ENCODE peak calls at places on chromosomes 3 and 15, in ten cellular contexts. One of them, this sample, is unnamed.

GRCh38 chr3:78427303-78427702 is 1340.5 kb downstream of the ROBO1 start:
- DNase-seq in A673: peak; percentile 74
- DNase-seq in left ventricle myocardium inferior: no peak
- DNase-seq in colonic mucosa: no peak
- DNase-seq in lower lobe of right lung: no peak
- DNase-seq in aorta: no peak
- DNase-seq in iPS DF 6.9: no peak
- DNase-seq in psoas muscle: no peak
- DNase-seq in breast epithelium: no peak
- DNase-seq in cardiac muscle cell: peak; percentile 4
- DNase-seq in this sample: no peak

GRCh38 chr3:125965505-125965904 is 3.5 kb upstream of the ROPN1B start:
- DNase-seq in A673: no peak
- DNase-seq in left ventricle myocardium inferior: no peak
- DNase-seq in colonic mucosa: no peak
- DNase-seq in lower lobe of right lung: no peak
- DNase-seq in aorta: no peak
- DNase-seq in iPS DF 6.9: no peak
- DNase-seq in psoas muscle: no peak
- DNase-seq in breast epithelium: no peak
- DNase-seq in cardiac muscle cell: no peak
- DNase-seq in this sample: no peak

GRCh38 chr3:127887321-127887720 is 27.7 kb upstream of the KBTBD12 start:
- DNase-seq in A673: no peak
- DNase-seq in left ventricle myocardium inferior: no peak
- DNase-seq in colonic mucosa: no peak
- DNase-seq in lower lobe of right lung: no peak
- DNase-seq in aorta: no peak
- DNase-seq in iPS DF 6.9: no peak
- DNase-seq in psoas muscle: no peak
- DNase-seq in breast epithelium: no peak
- DNase-seq in cardiac muscle cell: no peak
- DNase-seq in this sample: no peak

GRCh38 chr15:41813426-41813825 is 14.5 kb upstream of the JMJD7 start:
- DNase-seq in A673: no peak
- DNase-seq in left ventricle myocardium inferior: no peak
- DNase-seq in colonic mucosa: no peak
- DNase-seq in lower lobe of right lung: no peak
- DNase-seq in aorta: no peak
- DNase-seq in iPS DF 6.9: no peak
- DNase-seq in psoas muscle: no peak
- DNase-seq in breast epithelium: no peak
- DNase-seq in cardiac muscle cell: no peak
- DNase-seq in this sample: no peak

GRCh38 chr15:68888419-68888818 is 41.9 kb upstream of the SPESP1 start:
- DNase-seq in A673: no peak
- DNase-seq in left ventricle myocardium inferior: no peak
- DNase-seq in colonic mucosa: no peak
- DNase-seq in lower lobe of right lung: no peak
- DNase-seq in aorta: no peak
- DNase-seq in iPS DF 6.9: no peak
- DNase-seq in psoas muscle: no peak
- DNase-seq in breast epithelium: no peak
- DNase-seq in cardiac muscle cell: no peak
- DNase-seq in this sample: no peak

GRCh38 chr15:73753250-73754130 is at the start of gene INSYN1:
- DNase-seq in A673: peak; percentile 32
- DNase-seq in left ventricle myocardium inferior: peak; percentile 75
- DNase-seq in colonic mucosa: no peak
- DNase-seq in lower lobe of right lung: no peak
- DNase-seq in aorta: peak; percentile 84
- DNase-seq in iPS DF 6.9: no peak
- DNase-seq in psoas muscle: peak; percentile 54
- DNase-seq in breast epithelium: no peak
- DNase-seq in cardiac muscle cell: peak; percentile 69
- DNase-seq in this sample: peak; percentile 65

GRCh38 chr3:12521010-12521409 is 24.3 kb downstream of the MKRN2OS start:
- DNase-seq in A673: no peak
- DNase-seq in left ventricle myocardium inferior: no peak
- DNase-seq in colonic mucosa: no peak
- DNase-seq in lower lobe of right lung: no peak
- DNase-seq in aorta: no peak
- DNase-seq in iPS DF 6.9: no peak
- DNase-seq in psoas muscle: no peak
- DNase-seq in breast epithelium: no peak
- DNase-seq in cardiac muscle cell: no peak
- DNase-seq in this sample: no peak

GRCh38 chr3:112647122-112647521 is 6.2 kb upstream of the CCDC80 start:
- DNase-seq in A673: no peak
- DNase-seq in left ventricle myocardium inferior: no peak
- DNase-seq in colonic mucosa: no peak
- DNase-seq in lower lobe of right lung: no peak
- DNase-seq in aorta: no peak
- DNase-seq in iPS DF 6.9: no peak
- DNase-seq in psoas muscle: no peak
- DNase-seq in breast epithelium: no peak
- DNase-seq in cardiac muscle cell: peak; percentile 95
- DNase-seq in this sample: no peak

GRCh38 chr15:28167042-28167441 is 67.9 kb upstream of the OCA2 start:
- DNase-seq in A673: no peak
- DNase-seq in left ventricle myocardium inferior: no peak
- DNase-seq in colonic mucosa: no peak
- DNase-seq in lower lobe of right lung: no peak
- DNase-seq in aorta: no peak
- DNase-seq in iPS DF 6.9: no peak
- DNase-seq in psoas muscle: no peak
- DNase-seq in breast epithelium: no peak
- DNase-seq in cardiac muscle cell: peak; percentile 32
- DNase-seq in this sample: no peak

GRCh38 chr3:37833790-37834189 is 27.9 kb upstream of the CTDSPL start:
- DNase-seq in A673: no peak
- DNase-seq in left ventricle myocardium inferior: no peak
- DNase-seq in colonic mucosa: no peak
- DNase-seq in lower lobe of right lung: no peak
- DNase-seq in aorta: no peak
- DNase-seq in iPS DF 6.9: no peak
- DNase-seq in psoas muscle: no peak
- DNase-seq in breast epithelium: no peak
- DNase-seq in cardiac muscle cell: no peak
- DNase-seq in this sample: peak; percentile 38

GRCh38 chr3:148333091-148333490 is 364.6 kb upstream of the AGTR1 start:
- DNase-seq in A673: no peak
- DNase-seq in left ventricle myocardium inferior: no peak
- DNase-seq in colonic mucosa: no peak
- DNase-seq in lower lobe of right lung: no peak
- DNase-seq in aorta: no peak
- DNase-seq in iPS DF 6.9: no peak
- DNase-seq in psoas muscle: no peak
- DNase-seq in breast epithelium: no peak
- DNase-seq in cardiac muscle cell: no peak
- DNase-seq in this sample: no peak

DNA sequence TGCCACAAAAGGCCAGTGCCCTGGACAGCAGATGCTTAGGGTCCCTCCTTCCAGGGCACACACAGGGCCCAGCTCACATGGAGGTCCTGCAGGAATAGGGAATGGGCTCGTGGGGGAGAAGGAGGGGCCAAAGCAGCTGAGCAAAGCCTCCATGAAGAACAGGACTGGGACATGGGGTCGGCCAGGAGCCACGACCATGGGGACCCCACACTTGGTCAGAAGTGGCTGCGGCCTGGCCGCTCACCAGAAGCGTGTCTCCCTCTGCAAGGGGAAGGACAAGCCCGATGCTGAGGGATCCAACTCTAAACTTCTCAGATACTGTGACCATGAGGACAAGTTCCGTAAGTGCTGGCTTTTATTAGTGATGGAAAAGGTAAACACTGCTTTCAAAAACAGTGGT is 15.3 kb downstream of the RBPMS2 start:
- DNase-seq in A673: no peak
- DNase-seq in left ventricle myocardium inferior: no peak
- DNase-seq in colonic mucosa: no peak
- DNase-seq in lower lobe of right lung: no peak
- DNase-seq in aorta: no peak
- DNase-seq in iPS DF 6.9: no peak
- DNase-seq in psoas muscle: no peak
- DNase-seq in breast epithelium: no peak
- DNase-seq in cardiac muscle cell: no peak
- DNase-seq in this sample: no peak
- H3K36me3 ChIP-seq in A673: no peaks in the 10 kb centered on the region
- H3K36me3 ChIP-seq in left ventricle myocardium inferior: no peaks in the 10 kb centered on the region
- H3K36me3 ChIP-seq in colonic mucosa: no peaks in the 10 kb centered on the region
- H3K36me3 ChIP-seq in lower lobe of right lung: no peaks in the 10 kb centered on the region
- H3K36me3 ChIP-seq in aorta: no peaks in the 10 kb centered on the region
- H3K36me3 ChIP-seq in iPS DF 6.9: peaks cover 2% of the 10 kb centered on the region
- H3K36me3 ChIP-seq in psoas muscle: no peaks in the 10 kb centered on the region
- H3K36me3 ChIP-seq in breast epithelium: no peaks in the 10 kb centered on the region
- H3K36me3 ChIP-seq in cardiac muscle cell: no peaks in the 10 kb centered on the region
- H3K36me3 ChIP-seq in this sample: no peaks in the 10 kb centered on the region

DNA sequence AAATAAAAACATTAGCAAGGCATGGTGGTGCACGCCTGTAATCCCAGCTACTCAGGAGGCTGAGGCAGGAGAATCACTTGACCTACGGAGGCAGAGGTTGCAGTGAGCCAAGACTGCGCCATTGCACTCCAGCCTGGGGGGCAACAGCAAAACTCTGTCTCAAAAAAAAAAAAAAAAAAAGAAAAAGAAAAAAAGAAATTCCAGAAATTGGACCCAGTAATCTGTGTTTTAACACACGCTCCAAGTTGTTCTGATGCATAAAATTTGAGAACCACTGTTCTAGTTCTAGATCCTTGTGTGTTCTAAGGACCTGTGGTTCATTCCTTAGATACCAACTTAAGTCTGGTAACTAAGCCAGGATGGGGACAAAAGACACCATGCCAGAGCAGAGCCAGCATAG is 2.6 kb downstream of the PARP6 start:
- DNase-seq in A673: no peak
- DNase-seq in left ventricle myocardium inferior: no peak
- DNase-seq in colonic mucosa: no peak
- DNase-seq in lower lobe of right lung: no peak
- DNase-seq in aorta: no peak
- DNase-seq in iPS DF 6.9: no peak
- DNase-seq in psoas muscle: no peak
- DNase-seq in breast epithelium: no peak
- DNase-seq in cardiac muscle cell: no peak
- DNase-seq in this sample: no peak
- H3K36me3 ChIP-seq in A673: peaks cover 47% of the 10 kb centered on the region
- H3K36me3 ChIP-seq in left ventricle myocardium inferior: peaks cover 38% of the 10 kb centered on the region
- H3K36me3 ChIP-seq in colonic mucosa: peaks cover 13% of the 10 kb centered on the region
- H3K36me3 ChIP-seq in lower lobe of right lung: peaks cover 42% of the 10 kb centered on the region
- H3K36me3 ChIP-seq in aorta: peaks cover 14% of the 10 kb centered on the region
- H3K36me3 ChIP-seq in iPS DF 6.9: peaks cover 15% of the 10 kb centered on the region
- H3K36me3 ChIP-seq in psoas muscle: peaks cover 18% of the 10 kb centered on the region
- H3K36me3 ChIP-seq in breast epithelium: peaks cover 18% of the 10 kb centered on the region
- H3K36me3 ChIP-seq in cardiac muscle cell: peaks cover 41% of the 10 kb centered on the region
- H3K36me3 ChIP-seq in this sample: no peaks in the 10 kb centered on the region

GRCh38 chr15:97804950-97805349 is 155.6 kb upstream of the ARRDC4 start:
- DNase-seq in A673: no peak
- DNase-seq in left ventricle myocardium inferior: no peak
- DNase-seq in colonic mucosa: no peak
- DNase-seq in lower lobe of right lung: no peak
- DNase-seq in aorta: no peak
- DNase-seq in iPS DF 6.9: no peak
- DNase-seq in psoas muscle: no peak
- DNase-seq in breast epithelium: no peak
- DNase-seq in cardiac muscle cell: no peak
- DNase-seq in this sample: no peak

GRCh38 chr15:97806731-97807130 is 153.8 kb upstream of the ARRDC4 start:
- DNase-seq in A673: no peak
- DNase-seq in left ventricle myocardium inferior: no peak
- DNase-seq in colonic mucosa: no peak
- DNase-seq in lower lobe of right lung: no peak
- DNase-seq in aorta: no peak
- DNase-seq in iPS DF 6.9: no peak
- DNase-seq in psoas muscle: no peak
- DNase-seq in breast epithelium: no peak
- DNase-seq in cardiac muscle cell: no peak
- DNase-seq in this sample: no peak
- H3K36me3 ChIP-seq in A673: no peaks in the 10 kb centered on the region
- H3K36me3 ChIP-seq in left ventricle myocardium inferior: no peaks in the 10 kb centered on the region
- H3K36me3 ChIP-seq in colonic mucosa: no peaks in the 10 kb centered on the region
- H3K36me3 ChIP-seq in lower lobe of right lung: no peaks in the 10 kb centered on the region
- H3K36me3 ChIP-seq in aorta: no peaks in the 10 kb centered on the region
- H3K36me3 ChIP-seq in iPS DF 6.9: no peaks in the 10 kb centered on the region
- H3K36me3 ChIP-seq in psoas muscle: no peaks in the 10 kb centered on the region
- H3K36me3 ChIP-seq in breast epithelium: no peaks in the 10 kb centered on the region
- H3K36me3 ChIP-seq in cardiac muscle cell: no peaks in the 10 kb centered on the region
- H3K36me3 ChIP-seq in this sample: no peaks in the 10 kb centered on the region

DNA sequence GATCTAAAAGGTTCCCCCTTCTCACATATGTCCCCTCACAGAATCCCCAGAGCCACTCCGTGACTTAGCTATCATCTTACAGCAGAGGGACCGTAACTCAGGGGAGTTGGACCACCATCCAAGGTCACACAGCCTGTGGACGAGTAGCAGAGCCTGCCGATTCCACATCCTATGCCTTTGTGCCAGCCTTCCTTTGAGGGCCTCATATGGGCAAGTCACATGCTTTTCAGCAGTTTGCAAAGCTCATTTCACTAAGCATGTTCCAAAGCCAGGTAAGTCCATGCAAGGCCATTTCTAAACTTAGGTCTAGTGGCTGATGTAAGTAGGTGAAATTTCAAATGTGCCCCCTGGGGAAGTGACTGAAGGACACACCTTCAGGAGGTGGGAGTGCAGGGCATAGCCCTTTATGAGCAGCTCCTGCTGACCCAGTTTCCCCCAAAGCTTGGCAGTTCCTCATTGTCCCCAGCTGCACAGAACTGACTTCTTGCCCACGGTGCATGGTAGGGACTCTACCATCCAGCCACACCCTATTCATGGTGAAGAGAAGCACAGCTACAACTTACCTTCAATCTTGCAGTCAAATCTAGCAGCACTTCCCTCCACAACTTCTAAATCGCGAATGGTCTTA is 33.3 kb upstream of the HACD2 start:
- DNase-seq in A673: no peak
- DNase-seq in left ventricle myocardium inferior: no peak
- DNase-seq in colonic mucosa: no peak
- DNase-seq in lower lobe of right lung: no peak
- DNase-seq in aorta: no peak
- DNase-seq in iPS DF 6.9: no peak
- DNase-seq in psoas muscle: no peak
- DNase-seq in breast epithelium: no peak
- DNase-seq in cardiac muscle cell: no peak
- DNase-seq in this sample: no peak
- H3K36me3 ChIP-seq in A673: no peaks in the 10 kb centered on the region
- H3K36me3 ChIP-seq in left ventricle myocardium inferior: peaks cover 14% of the 10 kb centered on the region
- H3K36me3 ChIP-seq in colonic mucosa: no peaks in the 10 kb centered on the region
- H3K36me3 ChIP-seq in lower lobe of right lung: peaks cover 57% of the 10 kb centered on the region
- H3K36me3 ChIP-seq in aorta: no peaks in the 10 kb centered on the region
- H3K36me3 ChIP-seq in iPS DF 6.9: peaks cover 2% of the 10 kb centered on the region
- H3K36me3 ChIP-seq in psoas muscle: no peaks in the 10 kb centered on the region
- H3K36me3 ChIP-seq in breast epithelium: no peaks in the 10 kb centered on the region
- H3K36me3 ChIP-seq in cardiac muscle cell: no peaks in the 10 kb centered on the region
- H3K36me3 ChIP-seq in this sample: no peaks in the 10 kb centered on the region

GRCh38 chr3:188801393-188801792 is 370.4 kb upstream of the TPRG1 start:
- DNase-seq in A673: no peak
- DNase-seq in left ventricle myocardium inferior: no peak
- DNase-seq in colonic mucosa: no peak
- DNase-seq in lower lobe of right lung: no peak
- DNase-seq in aorta: no peak
- DNase-seq in iPS DF 6.9: no peak
- DNase-seq in psoas muscle: no peak
- DNase-seq in breast epithelium: no peak
- DNase-seq in cardiac muscle cell: no peak
- DNase-seq in this sample: no peak
- H3K36me3 ChIP-seq in A673: no peaks in the 10 kb centered on the region
- H3K36me3 ChIP-seq in left ventricle myocardium inferior: no peaks in the 10 kb centered on the region
- H3K36me3 ChIP-seq in colonic mucosa: no peaks in the 10 kb centered on the region
- H3K36me3 ChIP-seq in lower lobe of right lung: no peaks in the 10 kb centered on the region
- H3K36me3 ChIP-seq in aorta: no peaks in the 10 kb centered on the region
- H3K36me3 ChIP-seq in iPS DF 6.9: no peaks in the 10 kb centered on the region
- H3K36me3 ChIP-seq in psoas muscle: no peaks in the 10 kb centered on the region
- H3K36me3 ChIP-seq in breast epithelium: no peaks in the 10 kb centered on the region
- H3K36me3 ChIP-seq in cardiac muscle cell: no peaks in the 10 kb centered on the region
- H3K36me3 ChIP-seq in this sample: no peaks in the 10 kb centered on the region